ENCODE peak calls at places on chromosomes 2 and 18, in nine cellular contexts. C is activated naive CD8-positive, alpha-beta T cell treated with anti-CD3 and anti-CD28 coated beads for 36 hours; O is RWPE1; P is H4; U is cerebellar cortex; I is activated CD4-positive, alpha-beta T cell treated with anti-CD3 and anti-CD28 coated beads, Interleukin-2, amount 50 U/mL, for 1 hour; F is putamen; T is EL; B is T1000. A is an unnamed sample.

GRCh38 chr2:191844706-191845105 is 2.2 kb downstream of the CAVIN2 start:
- DNase-seq in B (no peak), C (no peak), P (no peak), I (no peak), F (no peak), T (no peak), U (no peak), O (peak; percentile 60), A (no peak)

GRCh38 chr2:217877866-217878265 is 124.9 kb downstream of the TNS1 start:
- DNase-seq in P (no peak), T (no peak), F (no peak), I (no peak), O (no peak), B (no peak), C (no peak), U (no peak), A (no peak)

GRCh38 chr2:8906208-8906607 is 68.8 kb upstream of the KIDINS220 start:
- DNase-seq in I (no peak), C (no peak), B (no peak), F (no peak), O (peak; percentile 20), T (peak; percentile 48), U (no peak), P (peak; percentile 13), A (no peak)

GRCh38 chr2:25129901-25130520 is 38.4 kb downstream of the POMC start:
- DNase-seq in P (no peak), O (no peak), F (no peak), C (no peak), I (no peak), T (no peak), B (no peak), U (no peak), A (no peak)

GRCh38 chr2:212554233-212554632 is 15.6 kb upstream of the ERBB4 start:
- DNase-seq in P (no peak), F (no peak), U (no peak), O (no peak), I (no peak), T (no peak), B (no peak), C (no peak), A (no peak)

GRCh38 chr18:77129150-77129551 is 3.4 kb downstream of the MBP start:
- DNase-seq in P (peak; percentile 31), O (no peak), U (no peak), C (no peak), T (peak; percentile 85), B (no peak), F (no peak), I (no peak), A (no peak)

GRCh38 chr2:206160124-206160806 is 570 bp downstream of the EEF1B2 start:
- DNase-seq in O (peak; percentile 57), U (no peak), F (no peak), I (peak; percentile 64), P (no peak), B (no peak), T (no peak), C (no peak), A (peak; percentile 51)

GRCh38 chr2:222364280-222364895 is 60.0 kb upstream of the SGPP2 start:
- DNase-seq in F (no peak), T (peak; percentile 48), O (peak; percentile 39), B (no peak), I (no peak), C (no peak), U (no peak), P (peak; percentile 14), A (no peak)

GRCh38 chr18:31042391-31043181 is at the start of gene DSC3:
- DNase-seq in O (peak; percentile 68), B (peak; percentile 31), F (no peak), P (no peak), T (no peak), C (peak; percentile 5), I (no peak), U (no peak), A (no peak)

GRCh38 chr2:229901819-229902218 is 20.0 kb downstream of the TRIP12 start:
- DNase-seq in U (no peak), F (no peak), B (no peak), P (peak; percentile 71), T (peak; percentile 86), C (no peak), O (peak; percentile 85), I (no peak), A (no peak)

GRCh38 chr2:222919841-222920609 is 59.2 kb downstream of the ACSL3 start:
- DNase-seq in P (peak; percentile 75), T (peak; percentile 95), U (no peak), B (peak; percentile 32), O (peak; percentile 20), I (no peak), F (no peak), C (no peak), A (no peak)

GRCh38 chr2:185628985-185629384 is 109.6 kb upstream of the FSIP2 start:
- DNase-seq in B (no peak), P (peak; percentile 36), U (peak; percentile 29), T (peak; percentile 5), C (peak; percentile 2), O (no peak), I (no peak), F (no peak), A (no peak)

GRCh38 chr2:174484573-174484972 is 2.3 kb downstream of the GPR155 start:
- DNase-seq in T (no peak), P (no peak), F (no peak), U (no peak), O (no peak), B (no peak), C (no peak), I (no peak), A (no peak)

GRCh38 chr18:40452599-40452998 is 1502.4 kb upstream of the PIK3C3 start:
- DNase-seq in I (no peak), U (no peak), F (no peak), P (no peak), C (no peak), T (no peak), B (no peak), O (no peak), A (no peak)

GRCh38 chr18:23053756-23054457 is 81.4 kb upstream of the CABLES1 start:
- DNase-seq in P (peak; percentile 34), O (peak; percentile 13), B (no peak), F (no peak), I (no peak), T (no peak), C (no peak), U (peak; percentile 72), A (no peak)

GRCh38 chr2:196670342-196670741 is 30.8 kb downstream of the CCDC150 start:
- DNase-seq in I (no peak), U (no peak), B (no peak), T (no peak), F (no peak), O (no peak), P (no peak), C (no peak), A (no peak)

GRCh38 chr2:172639823-172640222 is 83.9 kb downstream of the PDK1 start:
- DNase-seq in T (peak; percentile 87), O (no peak), C (peak; percentile 6), B (no peak), F (no peak), P (peak; percentile 89), U (no peak), I (no peak), A (no peak)

GRCh38 chr2:239181074-239181581 is 219.7 kb downstream of the HDAC4 start:
- DNase-seq in C (no peak), B (no peak), U (no peak), O (no peak), T (no peak), I (no peak), P (no peak), F (no peak), A (no peak)

GRCh38 chr2:39405364-39405763 is 31.7 kb downstream of the MAP4K3 start:
- DNase-seq in O (peak; percentile 23), B (no peak), T (no peak), I (no peak), F (no peak), U (no peak), P (no peak), C (no peak), A (no peak)

GRCh38 chr18:78410094-78410786 is 569.4 kb upstream of the SALL3 start:
- DNase-seq in T (no peak), O (no peak), B (no peak), U (no peak), I (no peak), P (no peak), F (no peak), C (no peak), A (no peak)